ENCODE peak calls at places on chromosomes 7 and 10, in seven cellular contexts. T, Y, F, J, M, L and S are unnamed samples.

GRCh38 chr10:131930150-131930549 is 29.3 kb downstream of the PPP2R2D start:
- DNase-seq in T (no peak), Y (no peak), F (no peak), J (no peak), M (no peak), L (no peak), S (peak)

GRCh38 chr10:20858292-20859124 is 38.6 kb downstream of the NEBL start:
- DNase-seq in T (peak), Y (no peak), F (no peak), J (no peak), M (no peak), L (no peak), S (no peak)

GRCh38 chr10:124292911-124293640 is 125.6 kb downstream of the OAT start:
- DNase-seq in T (no peak), Y (no peak), F (no peak), J (no peak), M (no peak), L (no peak), S (no peak)

GRCh38 chr7:151725844-151726770 is 150.8 kb downstream of the PRKAG2 start:
- DNase-seq in T (no peak), Y (no peak), F (no peak), J (no peak), M (no peak), L (no peak), S (peak)

GRCh38 chr10:57983226-57983870 is 284.3 kb downstream of the IPMK start:
- DNase-seq in T (peak), Y (no peak), F (no peak), J (no peak), M (no peak), L (no peak), S (no peak)

GRCh38 chr7:64551375-64552142 is 11.3 kb downstream of the ZNF680 start:
- DNase-seq in T (no peak), Y (no peak), F (no peak), J (no peak), M (no peak), L (no peak), S (no peak)

GRCh38 chr10:75189266-75190096 is 21.1 kb upstream of the VDAC2 start:
- DNase-seq in T (no peak), Y (peak), F (no peak), J (no peak), M (no peak), L (no peak), S (no peak)

GRCh38 chr10:4351723-4352565 is 474.1 kb upstream of the AKR1E2 start:
- DNase-seq in T (peak), Y (no peak), F (no peak), J (no peak), M (no peak), L (no peak), S (no peak)

GRCh38 chr10:11270135-11270857 is 252.6 kb downstream of the CELF2 start:
- DNase-seq in T (peak), Y (peak), F (peak), J (peak), M (peak), L (peak), S (peak)
- H3K27ac ChIP-seq in T (no peak), Y (no peak), F (no peak), J (no peak), M (no peak), L (no peak), S (no peak)

GRCh38 chr7:95596183-95597135 is at the start of gene PDK4:
- DNase-seq in T (peak), Y (peak), F (peak), J (peak), M (no peak), L (peak), S (peak)
- H3K27ac ChIP-seq in T (peak), Y (peak), F (no peak), J (peak), M (no peak), L (peak), S (peak)

GRCh38 chr7:103063895-103064294 is 10.7 kb downstream of the FBXL13 start:
- DNase-seq in T (no peak), Y (no peak), F (no peak), J (no peak), M (no peak), L (no peak), S (no peak)

DNA sequence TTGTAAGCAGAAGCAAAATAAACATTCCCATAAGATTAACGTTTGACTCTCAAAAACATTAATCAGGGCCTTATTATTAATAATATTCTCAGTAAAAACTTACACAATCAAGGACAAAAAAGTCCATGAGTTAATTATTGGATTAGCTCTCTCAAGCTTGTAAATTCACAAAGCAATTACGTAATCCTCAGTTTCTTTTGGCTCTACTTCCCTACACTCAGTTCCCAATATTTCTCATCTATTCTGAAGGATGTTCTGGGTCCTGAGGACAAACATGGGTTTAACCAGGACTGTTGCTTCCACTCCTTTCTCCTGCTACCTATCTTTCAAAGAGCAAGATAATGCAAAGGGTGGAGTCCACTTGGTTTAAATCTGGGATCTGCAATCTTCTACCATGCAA is 15.1 kb downstream of the FBXL13 start:
- DNase-seq in T (no peak), Y (no peak), F (no peak), J (no peak), M (no peak), L (no peak), S (no peak)
- H3K27ac ChIP-seq in T (no peak), Y (no peak), F (no peak), J (no peak), M (no peak), L (no peak), S (no peak)

GRCh38 chr7:106042196-106042611 is 69.9 kb downstream of the SYPL1 start:
- DNase-seq in T (no peak), Y (no peak), F (no peak), J (no peak), M (no peak), L (no peak), S (no peak)
- H3K27ac ChIP-seq in T (no peak), Y (no peak), F (no peak), J (no peak), M (no peak), L (no peak), S (no peak)

GRCh38 chr7:157441023-157441399 is 104.2 kb downstream of the DNAJB6 start:
- DNase-seq in T (no peak), Y (peak), F (no peak), J (no peak), M (no peak), L (no peak), S (peak)
- H3K27ac ChIP-seq in T (no peak), Y (no peak), F (no peak), J (no peak), M (no peak), L (no peak), S (no peak)

GRCh38 chr7:129830949-129831348 is 121.8 kb downstream of the UBE2H start:
- DNase-seq in T (no peak), Y (no peak), F (no peak), J (no peak), M (no peak), L (no peak), S (no peak)
- H3K27ac ChIP-seq in T (peak), Y (peak), F (no peak), J (no peak), M (no peak), L (peak), S (no peak)

GRCh38 chr7:90111-91063 is 102.0 kb upstream of the FAM20C start:
- DNase-seq in T (peak), Y (no peak), F (no peak), J (no peak), M (no peak), L (no peak), S (no peak)
- H3K27ac ChIP-seq in T (peak), Y (peak), F (no peak), J (no peak), M (no peak), L (peak), S (no peak)

GRCh38 chr10:12459338-12459737 is 110.0 kb downstream of the CAMK1D start:
- DNase-seq in T (no peak), Y (no peak), F (no peak), J (no peak), M (no peak), L (no peak), S (no peak)

GRCh38 chr10:12459776-12460175 is 110.4 kb downstream of the CAMK1D start:
- DNase-seq in T (peak), Y (no peak), F (no peak), J (no peak), M (no peak), L (no peak), S (no peak)

GRCh38 chr10:12455774-12456173 is 106.4 kb downstream of the CAMK1D start:
- DNase-seq in T (peak), Y (no peak), F (no peak), J (no peak), M (no peak), L (no peak), S (no peak)

GRCh38 chr10:12455318-12455717 is 106.0 kb downstream of the CAMK1D start:
- DNase-seq in T (no peak), Y (no peak), F (no peak), J (no peak), M (no peak), L (no peak), S (no peak)
- H3K27ac ChIP-seq in T (no peak), Y (no peak), F (no peak), J (no peak), M (no peak), L (no peak), S (no peak)